ENCODE peak calls at places on chromosomes 5 and 9, in five cellular contexts. F, N, G, E and P are unnamed samples.

GRCh38 chr9:77475641-77476473 is 172.3 kb downstream of the GNA14 start:
- DNase-seq in F (peak), N (no peak), G (peak), E (no peak), P (peak)

GRCh38 chr5:40679998-40680681 is 425 bp downstream of the PTGER4 start:
- DNase-seq in F (no peak), N (peak), G (no peak), E (peak), P (peak)

GRCh38 chr5:97009212-97009898 is 73.5 kb downstream of the LNPEP start:
- DNase-seq in F (no peak), N (no peak), G (peak), E (no peak), P (no peak)

GRCh38 chr5:14109041-14109747 is 33.9 kb upstream of the TRIO start:
- DNase-seq in F (peak), N (no peak), G (no peak), E (no peak), P (no peak)

GRCh38 chr9:133844876-133845658 is 106.9 kb upstream of the SARDH start:
- DNase-seq in F (no peak), N (no peak), G (peak), E (no peak), P (no peak)

GRCh38 chr9:5191983-5192382 is 6.5 kb upstream of the INSL6 start:
- DNase-seq in F (no peak), N (no peak), G (no peak), E (no peak), P (no peak)

GRCh38 chr9:71793386-71794105 is 25.2 kb upstream of the CEMIP2 start:
- DNase-seq in F (peak), N (peak), G (peak), E (no peak), P (peak)

GRCh38 chr5:36156619-36157018 is 4.7 kb downstream of the SKP2 start:
- DNase-seq in F (peak), N (no peak), G (peak), E (no peak), P (no peak)

GRCh38 chr9:8206720-8207119 is 407.1 kb upstream of the DMAC1 start:
- DNase-seq in F (no peak), N (no peak), G (no peak), E (no peak), P (no peak)

GRCh38 chr5:41835625-41836024 is 34.6 kb downstream of the OXCT1 start:
- DNase-seq in F (peak), N (peak), G (peak), E (peak), P (peak)

GRCh38 chr5:98763001-98763630 is 10.3 kb upstream of the RGMB start:
- DNase-seq in F (no peak), N (peak), G (peak), E (no peak), P (peak)

GRCh38 chr9:80320480-80320879 is 748.7 kb downstream of the TLE4 start:
- DNase-seq in F (no peak), N (no peak), G (peak), E (no peak), P (no peak)

GRCh38 chr9:121386442-121387175 is 16.6 kb upstream of the STOM start:
- DNase-seq in F (no peak), N (no peak), G (no peak), E (no peak), P (peak)

GRCh38 chr9:96612966-96613589 is 6.6 kb downstream of the CDC14B start:
- DNase-seq in F (no peak), N (no peak), G (no peak), E (no peak), P (no peak)

GRCh38 chr5:135869151-135869737 is 26.4 kb downstream of the IL9 start:
- DNase-seq in F (no peak), N (no peak), G (no peak), E (no peak), P (no peak)

GRCh38 chr5:175828676-175829075 is 42.7 kb upstream of the CPLX2 start:
- DNase-seq in F (no peak), N (no peak), G (no peak), E (no peak), P (no peak)

GRCh38 chr5:124230456-124230855 is 516.0 kb downstream of the ZNF608 start:
- DNase-seq in F (no peak), N (no peak), G (no peak), E (no peak), P (no peak)

GRCh38 chr9:96680812-96681499 is 25.8 kb upstream of the PRXL2C start:
- DNase-seq in F (no peak), N (no peak), G (no peak), E (no peak), P (no peak)

GRCh38 chr5:31531543-31531887 is 378 bp downstream of the DROSHA start:
- DNase-seq in F (no peak), N (peak), G (peak), E (peak), P (no peak)

GRCh38 chr5:683619-684481 is 9.3 kb downstream of the TPPP start:
- DNase-seq in F (no peak), N (no peak), G (no peak), E (no peak), P (no peak)

GRCh38 chr5:131329187-131329540 is 65.3 kb downstream of the CDC42SE2 start:
- DNase-seq in F (no peak), N (no peak), G (no peak), E (no peak), P (no peak)

GRCh38 chr9:105930007-105930627 is 235.8 kb downstream of the TMEM38B start:
- DNase-seq in F (no peak), N (no peak), G (no peak), E (no peak), P (no peak)

GRCh38 chr5:93598141-93598996 is 15.3 kb downstream of the NR2F1 start:
- DNase-seq in F (no peak), N (peak), G (no peak), E (no peak), P (no peak)